ENCODE peak calls at places on chromosome 2, in eight cellular contexts. L is dorsolateral prefrontal cortex, C is nephron progenitor cell, A is astrocyte, T is lower lobe of right lung, X is RWPE1, Y is endodermal cell, I is fibroblast of the aortic adventitia. W is an unnamed sample.

GRCh38 chr2:226835420-226835795 is 446 bp upstream of the RHBDD1 start:
- DNase-seq in L (no peak), C (peak), A (no peak), T (no peak), X (peak), Y (peak), I (no peak), W (no peak)

GRCh38 chr2:68915345-68915841 is 37.3 kb downstream of the GKN2 start:
- DNase-seq in L (no peak), C (no peak), A (no peak), T (no peak), X (no peak), Y (no peak), I (no peak), W (no peak)

GRCh38 chr2:22215517-22215916 is 1091.7 kb downstream of the TDRD15 start:
- DNase-seq in L (no peak), C (no peak), A (no peak), T (no peak), X (no peak), Y (no peak), I (no peak), W (no peak)

GRCh38 chr2:199315299-199316179 is 142.2 kb downstream of the SATB2 start:
- DNase-seq in L (no peak), C (peak), A (peak), T (no peak), X (no peak), Y (peak), I (peak), W (no peak)

GRCh38 chr2:173148520-173148919 is 72.9 kb downstream of the MAP3K20 start:
- DNase-seq in L (no peak), C (no peak), A (peak), T (no peak), X (peak), Y (no peak), I (no peak), W (no peak)

GRCh38 chr2:38621018-38621417 is 18.3 kb upstream of the HNRNPLL start:
- DNase-seq in L (no peak), C (no peak), A (no peak), T (no peak), X (no peak), Y (no peak), I (no peak), W (no peak)

GRCh38 chr2:72023678-72024390 is 123.8 kb downstream of the CYP26B1 start:
- DNase-seq in L (peak), C (no peak), A (no peak), T (no peak), X (no peak), Y (no peak), I (no peak), W (no peak)

GRCh38 chr2:50995610-50996009 is 36.3 kb downstream of the NRXN1 start:
- DNase-seq in L (peak), C (no peak), A (peak), T (no peak), X (peak), Y (no peak), I (peak), W (no peak)

GRCh38 chr2:38572167-38572566 is 30.6 kb downstream of the HNRNPLL start:
- DNase-seq in L (no peak), C (no peak), A (peak), T (no peak), X (no peak), Y (no peak), I (peak), W (peak)

GRCh38 chr2:152884088-152884487 is 165.7 kb downstream of the ARL6IP6 start:
- DNase-seq in L (no peak), C (no peak), A (no peak), T (no peak), X (no peak), Y (no peak), I (no peak), W (no peak)

GRCh38 chr2:39631715-39632114 is 34.0 kb upstream of the TMEM178A start:
- DNase-seq in L (no peak), C (no peak), A (peak), T (no peak), X (peak), Y (no peak), I (peak), W (peak)

GRCh38 chr2:59569124-59569523 is 984.3 kb downstream of the BCL11A start:
- DNase-seq in L (no peak), C (no peak), A (no peak), T (no peak), X (no peak), Y (no peak), I (no peak), W (no peak)

GRCh38 chr2:198968585-198968984 is 489.2 kb downstream of the SATB2 start:
- DNase-seq in L (no peak), C (no peak), A (no peak), T (no peak), X (no peak), Y (no peak), I (no peak), W (no peak)

GRCh38 chr2:162821176-162821575 is 17.4 kb downstream of the KCNH7 start:
- DNase-seq in L (no peak), C (no peak), A (peak), T (no peak), X (no peak), Y (no peak), I (no peak), W (peak)

GRCh38 chr2:181846840-181847554 is 44.5 kb upstream of the ITPRID2 start:
- DNase-seq in L (no peak), C (peak), A (no peak), T (no peak), X (no peak), Y (no peak), I (no peak), W (no peak)

GRCh38 chr2:45331034-45331786 is 279.9 kb downstream of the SRBD1 start:
- DNase-seq in L (no peak), C (no peak), A (no peak), T (no peak), X (no peak), Y (peak), I (peak), W (no peak)

GRCh38 chr2:79620679-79621078 is 107.8 kb downstream of the CTNNA2 start:
- DNase-seq in L (no peak), C (no peak), A (no peak), T (no peak), X (no peak), Y (no peak), I (no peak), W (no peak)

GRCh38 chr2:160209457-160209856 is 9.4 kb upstream of the ITGB6 start:
- DNase-seq in L (no peak), C (no peak), A (peak), T (no peak), X (no peak), Y (no peak), I (peak), W (peak)

GRCh38 chr2:121558329-121558728 is 27.6 kb downstream of the RNU4ATAC start:
- DNase-seq in L (no peak), C (no peak), A (no peak), T (no peak), X (no peak), Y (no peak), I (no peak), W (no peak)

GRCh38 chr2:88671786-88672427 is 19.6 kb upstream of the RPIA start:
- DNase-seq in L (peak), C (peak), A (peak), T (no peak), X (peak), Y (peak), I (peak), W (peak)

GRCh38 chr2:212659441-212659840 is 120.8 kb upstream of the ERBB4 start:
- DNase-seq in L (no peak), C (no peak), A (no peak), T (no peak), X (no peak), Y (no peak), I (no peak), W (no peak)

GRCh38 chr2:69642709-69643601 is 584 bp downstream of the AAK1 start:
- DNase-seq in L (peak), C (peak), A (peak), T (peak), X (peak), Y (peak), I (peak), W (peak)

GRCh38 chr2:45103351-45104145 is 94.3 kb upstream of the SIX2 start:
- DNase-seq in L (no peak), C (no peak), A (no peak), T (no peak), X (no peak), Y (no peak), I (no peak), W (no peak)

DNA sequence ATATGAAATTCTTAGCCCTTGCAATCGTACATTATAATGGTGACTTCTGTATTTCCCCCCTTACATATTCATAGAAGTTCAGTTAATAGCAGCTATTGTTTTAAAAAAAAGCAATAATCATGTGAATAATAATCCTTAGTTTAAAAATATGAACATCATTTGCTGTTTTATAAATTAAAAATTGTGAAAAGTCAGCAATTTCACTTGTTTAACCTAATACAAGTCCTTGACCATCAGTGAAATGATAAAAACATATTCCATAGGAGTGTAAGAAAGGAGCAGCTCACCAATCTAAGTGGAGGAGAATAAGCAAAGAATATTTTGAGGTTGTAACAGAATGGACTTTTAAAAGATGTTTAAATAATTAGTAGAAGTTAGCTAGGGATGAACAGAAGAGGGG is 650.2 kb downstream of the SUCLG1 start:
- DNase-seq in L (no peak), C (no peak), A (no peak), T (no peak), X (no peak), Y (no peak), I (no peak), W (no peak)
- TF ChIP-seq CTCF in L (no peak), C (no peak), A (no peak), T (no peak), X (no peak), Y (no peak), I (no peak), W (no peak)

DNA sequence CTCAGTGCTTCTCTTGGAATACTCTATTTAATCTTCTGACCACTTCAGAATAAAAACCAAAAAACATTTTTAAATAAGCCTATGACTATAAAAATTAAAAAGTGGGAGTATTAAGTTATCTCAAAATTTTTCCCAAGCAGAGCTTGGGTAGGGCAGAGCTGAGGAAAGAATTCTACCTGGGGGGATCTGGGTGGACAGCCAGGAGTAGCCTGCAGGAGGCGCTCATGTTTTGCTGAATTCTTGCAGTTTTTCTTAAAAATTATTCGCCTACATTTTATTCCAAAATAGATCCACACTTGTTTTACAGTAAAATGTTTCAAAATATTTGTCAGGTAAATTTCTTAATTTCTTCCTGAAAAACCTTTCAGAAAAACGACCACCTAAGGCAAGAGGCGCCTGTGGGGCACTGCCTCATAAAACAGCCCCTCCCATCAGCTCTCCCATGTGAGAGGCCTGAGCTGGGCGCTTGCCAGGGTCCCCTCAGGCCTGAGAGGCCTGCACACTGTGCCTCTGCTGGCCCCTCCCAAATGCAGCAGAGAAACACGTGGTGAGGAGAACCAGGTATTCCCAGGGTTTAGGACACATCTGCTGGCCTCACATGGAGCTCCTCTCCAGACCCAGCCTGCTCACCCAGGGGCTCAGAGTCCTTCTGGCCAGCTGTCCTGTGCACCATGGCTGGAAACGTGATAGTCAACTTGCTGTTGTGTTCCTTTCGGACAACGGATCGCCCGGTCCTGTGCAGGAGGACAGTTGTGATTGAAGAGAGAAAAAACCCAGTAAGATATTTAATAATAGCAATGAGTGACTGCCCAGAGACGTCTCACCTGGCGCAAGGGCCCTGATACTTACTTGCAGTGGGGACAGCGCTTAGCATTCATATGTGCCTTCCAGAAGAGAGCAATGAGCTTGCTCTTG is 17.5 kb downstream of the POLR1A start:
- DNase-seq in L (no peak), C (no peak), A (no peak), T (no peak), X (no peak), Y (peak), I (no peak), W (no peak)
- TF ChIP-seq CTCF in L (no peak), C (peak), A (no peak), T (peak), X (peak), Y (peak), I (peak), W (peak)

DNA sequence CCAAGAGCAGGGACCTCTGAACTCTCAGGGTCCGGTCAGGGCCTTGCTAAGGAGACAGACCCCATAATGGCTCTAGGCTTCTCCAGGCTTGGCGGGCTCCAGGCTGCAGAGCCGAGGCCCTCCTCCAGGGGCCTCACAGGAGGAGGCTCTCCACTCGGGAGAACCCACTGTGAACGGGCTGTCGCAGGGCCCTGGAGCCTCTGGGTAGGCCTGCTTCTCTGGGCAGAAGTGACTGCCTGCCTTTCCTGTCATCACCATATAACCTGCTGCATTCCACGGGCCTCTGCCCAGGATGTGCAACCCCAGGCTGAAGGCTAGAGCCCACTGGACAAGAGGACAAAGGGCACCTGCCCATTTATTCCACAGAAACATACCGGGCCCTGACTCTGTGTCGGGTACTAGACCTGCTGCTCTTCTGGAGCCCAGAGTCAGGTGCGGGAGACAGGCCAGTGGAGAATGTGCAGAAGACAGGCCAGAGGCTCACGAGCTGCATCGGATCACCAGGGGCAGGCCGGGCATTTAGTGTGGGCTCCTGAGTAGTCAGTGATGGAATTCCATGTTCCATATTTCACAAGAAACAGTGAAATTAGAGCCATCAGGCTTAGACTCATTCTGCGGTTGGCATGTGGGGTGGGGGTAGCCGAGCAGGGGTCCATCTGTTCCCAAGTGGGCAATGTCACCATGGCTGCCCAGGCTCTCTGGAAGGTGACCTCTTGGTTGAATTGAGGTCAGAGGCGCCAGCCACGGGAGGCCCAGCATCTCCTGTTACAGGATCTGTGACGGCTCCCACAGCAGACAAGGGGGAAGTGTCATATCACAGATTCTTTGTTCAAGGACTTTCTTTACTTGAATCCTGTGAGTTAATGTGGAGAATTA is 220.8 kb downstream of the SH3RF3 start:
- DNase-seq in L (no peak), C (no peak), A (no peak), T (no peak), X (no peak), Y (peak), I (no peak), W (no peak)
- TF ChIP-seq CTCF in L (no peak), C (no peak), A (no peak), T (no peak), X (no peak), Y (peak), I (peak), W (peak)

GRCh38 chr2:42076357-42076921 is 28.6 kb downstream of the PKDCC start:
- DNase-seq in L (no peak), C (no peak), A (no peak), T (no peak), X (no peak), Y (no peak), I (no peak), W (no peak)

GRCh38 chr2:42077343-42077742 is 29.5 kb downstream of the PKDCC start:
- DNase-seq in L (no peak), C (no peak), A (no peak), T (no peak), X (no peak), Y (peak), I (no peak), W (no peak)

GRCh38 chr2:42073739-42074138 is 25.9 kb downstream of the PKDCC start:
- DNase-seq in L (no peak), C (no peak), A (no peak), T (no peak), X (no peak), Y (no peak), I (peak), W (no peak)

GRCh38 chr2:42072349-42073118 is 24.7 kb downstream of the PKDCC start:
- DNase-seq in L (no peak), C (peak), A (no peak), T (no peak), X (no peak), Y (peak), I (peak), W (no peak)

DNA sequence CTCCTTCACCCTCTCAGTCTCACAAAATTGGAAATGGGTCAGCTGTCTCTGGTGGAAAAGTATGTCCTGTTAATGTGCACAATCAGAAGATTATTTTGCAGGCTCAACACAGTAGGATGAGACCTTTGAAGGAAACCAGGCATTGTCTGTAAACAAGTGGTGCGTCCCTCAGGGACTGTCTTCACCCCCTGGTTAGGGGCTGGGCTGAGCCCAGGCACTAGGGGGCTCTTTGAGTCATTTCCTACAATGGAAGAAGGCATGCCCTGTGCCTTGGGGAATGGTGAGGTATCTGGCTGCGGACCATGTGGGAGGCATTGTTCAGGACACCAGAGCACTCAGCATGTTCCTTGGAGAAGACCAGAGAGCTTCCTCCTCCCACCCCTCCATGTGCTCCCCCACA is 26.8 kb downstream of the PKDCC start:
- DNase-seq in L (no peak), C (no peak), A (no peak), T (no peak), X (no peak), Y (peak), I (no peak), W (no peak)
- TF ChIP-seq CTCF in L (no peak), C (no peak), A (no peak), T (no peak), X (no peak), Y (peak), I (no peak), W (no peak)

GRCh38 chr2:14615701-14616100 is 16.8 kb upstream of the LRATD1 start:
- DNase-seq in L (no peak), C (no peak), A (no peak), T (no peak), X (no peak), Y (no peak), I (no peak), W (no peak)

GRCh38 chr2:14621114-14621513 is 11.4 kb upstream of the LRATD1 start:
- DNase-seq in L (no peak), C (no peak), A (no peak), T (no peak), X (no peak), Y (no peak), I (no peak), W (no peak)

GRCh38 chr2:14614011-14614410 is 18.5 kb upstream of the LRATD1 start:
- DNase-seq in L (no peak), C (no peak), A (peak), T (no peak), X (no peak), Y (no peak), I (no peak), W (no peak)

GRCh38 chr2:14616342-14616741 is 16.2 kb upstream of the LRATD1 start:
- DNase-seq in L (no peak), C (no peak), A (peak), T (no peak), X (no peak), Y (no peak), I (no peak), W (no peak)

GRCh38 chr2:14616950-14617349 is 15.6 kb upstream of the LRATD1 start:
- DNase-seq in L (no peak), C (no peak), A (no peak), T (no peak), X (no peak), Y (no peak), I (no peak), W (no peak)
- TF ChIP-seq CTCF in L (no peak), C (no peak), A (no peak), T (no peak), X (no peak), Y (no peak), I (no peak), W (no peak)

DNA sequence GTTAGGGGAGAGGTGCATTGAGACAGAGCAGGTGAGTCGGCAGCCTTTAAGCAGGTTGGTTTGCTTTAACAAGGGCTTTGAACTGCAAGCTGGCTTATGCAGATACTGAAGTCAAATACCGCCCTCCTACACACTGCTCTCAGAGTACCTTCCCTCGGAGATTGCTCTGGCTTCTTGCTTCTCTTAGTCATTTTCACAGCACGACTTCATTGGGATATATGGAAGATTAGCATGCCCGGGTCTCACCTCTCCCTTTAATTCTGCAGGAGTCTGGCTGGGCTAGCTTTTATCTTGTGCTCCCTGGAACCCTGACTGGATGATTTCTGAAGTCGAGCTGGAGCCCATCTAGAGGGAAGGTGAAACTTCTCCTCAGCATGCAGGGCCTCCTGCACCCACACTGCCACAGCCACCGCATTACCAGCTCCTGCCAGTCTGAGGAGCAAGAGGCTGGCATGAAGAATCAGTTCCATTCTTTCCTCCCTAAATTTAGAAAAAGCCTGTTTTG is 395.5 kb upstream of the HNRNPA3 start:
- DNase-seq in L (no peak), C (peak), A (no peak), T (no peak), X (no peak), Y (peak), I (no peak), W (no peak)
- TF ChIP-seq CTCF in L (no peak), C (no peak), A (no peak), T (no peak), X (no peak), Y (peak), I (peak), W (peak)

DNA sequence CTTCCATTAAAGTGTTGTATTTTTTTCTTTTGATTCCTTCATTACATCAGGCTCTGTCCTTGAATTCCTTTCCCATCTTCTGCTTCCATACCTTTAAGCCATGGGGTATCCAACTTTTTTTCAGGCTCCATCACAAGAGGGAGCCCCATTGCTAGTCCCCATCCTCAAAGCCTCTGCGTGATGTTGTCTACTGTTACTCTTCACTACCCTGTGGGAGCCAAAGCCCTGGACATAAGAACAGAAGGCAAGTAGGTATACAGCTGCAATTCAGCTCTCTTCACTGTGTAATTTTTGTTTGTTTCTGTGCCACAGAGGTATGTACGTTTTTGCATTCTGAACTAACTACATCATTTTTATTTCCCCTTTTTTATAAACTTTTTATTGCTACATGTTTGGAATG is 36.6 kb upstream of the CCNYL1 start:
- DNase-seq in L (no peak), C (no peak), A (no peak), T (no peak), X (no peak), Y (no peak), I (no peak), W (no peak)
- TF ChIP-seq CTCF in L (no peak), C (no peak), A (no peak), T (no peak), X (no peak), Y (peak), I (no peak), W (no peak)